ENCODE peak calls at places on chromosomes 4 and X, in seven cellular contexts. One of them, this sample, is unnamed.

GRCh38 chr4:22047793-22048192 is 99.2 kb upstream of the KCNIP4 start:
- DNase-seq in T1000: no peak
- DNase-seq in NCI-H1105: no peak
- DNase-seq in T-cell: no peak
- DNase-seq in activated CD8-positive, alpha-beta memory T cell treated with anti-CD3 and anti-CD28 coated beads for 1 hour: no peak
- DNase-seq in head of caudate nucleus: no peak
- DNase-seq in nucleus accumbens: no peak
- DNase-seq in this sample: no peak

GRCh38 chr4:66691101-66691500 is 854.2 kb downstream of the CENPC start:
- DNase-seq in T1000: no peak
- DNase-seq in head of caudate nucleus: no peak
- DNase-seq in nucleus accumbens: no peak
- DNase-seq in NCI-H1105: no peak
- DNase-seq in activated CD8-positive, alpha-beta memory T cell treated with anti-CD3 and anti-CD28 coated beads for 1 hour: no peak
- DNase-seq in T-cell: no peak
- DNase-seq in this sample: no peak

GRCh38 chr4:140174535-140174934 is 20.6 kb upstream of the MAML3 start:
- DNase-seq in T-cell: no peak
- DNase-seq in head of caudate nucleus: no peak
- DNase-seq in T1000: no peak
- DNase-seq in nucleus accumbens: no peak
- DNase-seq in NCI-H1105: no peak
- DNase-seq in activated CD8-positive, alpha-beta memory T cell treated with anti-CD3 and anti-CD28 coated beads for 1 hour: no peak
- DNase-seq in this sample: no peak

GRCh38 chr4:84814100-84814750 is 152.3 kb downstream of the WDFY3 start:
- DNase-seq in head of caudate nucleus: no peak
- DNase-seq in NCI-H1105: no peak
- DNase-seq in activated CD8-positive, alpha-beta memory T cell treated with anti-CD3 and anti-CD28 coated beads for 1 hour: no peak
- DNase-seq in T-cell: no peak
- DNase-seq in nucleus accumbens: no peak
- DNase-seq in T1000: no peak
- DNase-seq in this sample: no peak

GRCh38 chr4:128868758-128869157 is 59.3 kb downstream of the JADE1 start:
- DNase-seq in nucleus accumbens: no peak
- DNase-seq in T-cell: no peak
- DNase-seq in activated CD8-positive, alpha-beta memory T cell treated with anti-CD3 and anti-CD28 coated beads for 1 hour: no peak
- DNase-seq in T1000: no peak
- DNase-seq in head of caudate nucleus: no peak
- DNase-seq in NCI-H1105: no peak
- DNase-seq in this sample: no peak

GRCh38 chr4:114860791-114861190 is 252.6 kb downstream of the NDST4 start:
- DNase-seq in nucleus accumbens: no peak
- DNase-seq in activated CD8-positive, alpha-beta memory T cell treated with anti-CD3 and anti-CD28 coated beads for 1 hour: no peak
- DNase-seq in T-cell: no peak
- DNase-seq in T1000: no peak
- DNase-seq in head of caudate nucleus: no peak
- DNase-seq in NCI-H1105: no peak
- DNase-seq in this sample: no peak

GRCh38 chrX:413322-414201 is 26.9 kb upstream of the PPP2R3B start:
- DNase-seq in head of caudate nucleus: no peak
- DNase-seq in nucleus accumbens: no peak
- DNase-seq in T-cell: no peak
- DNase-seq in T1000: peak; percentile 15
- DNase-seq in activated CD8-positive, alpha-beta memory T cell treated with anti-CD3 and anti-CD28 coated beads for 1 hour: no peak
- DNase-seq in NCI-H1105: no peak
- DNase-seq in this sample: no peak

GRCh38 chrX:107629533-107629909 is 1.2 kb downstream of the PRPS1 start:
- DNase-seq in nucleus accumbens: no peak
- DNase-seq in NCI-H1105: no peak
- DNase-seq in T1000: no peak
- DNase-seq in head of caudate nucleus: no peak
- DNase-seq in T-cell: no peak
- DNase-seq in activated CD8-positive, alpha-beta memory T cell treated with anti-CD3 and anti-CD28 coated beads for 1 hour: no peak
- DNase-seq in this sample: peak; percentile 20

GRCh38 chr4:138405439-138405838 is 163.3 kb upstream of the SLC7A11 start:
- DNase-seq in nucleus accumbens: no peak
- DNase-seq in activated CD8-positive, alpha-beta memory T cell treated with anti-CD3 and anti-CD28 coated beads for 1 hour: no peak
- DNase-seq in T-cell: no peak
- DNase-seq in NCI-H1105: no peak
- DNase-seq in head of caudate nucleus: no peak
- DNase-seq in T1000: no peak
- DNase-seq in this sample: no peak

GRCh38 chrX:65910899-65911298 is 129.0 kb downstream of the VSIG4 start:
- DNase-seq in nucleus accumbens: no peak
- DNase-seq in T-cell: no peak
- DNase-seq in NCI-H1105: no peak
- DNase-seq in activated CD8-positive, alpha-beta memory T cell treated with anti-CD3 and anti-CD28 coated beads for 1 hour: no peak
- DNase-seq in head of caudate nucleus: no peak
- DNase-seq in T1000: no peak
- DNase-seq in this sample: no peak

GRCh38 chr4:167622481-167623240 is 388.4 kb upstream of the SPOCK3 start:
- DNase-seq in NCI-H1105: no peak
- DNase-seq in activated CD8-positive, alpha-beta memory T cell treated with anti-CD3 and anti-CD28 coated beads for 1 hour: no peak
- DNase-seq in nucleus accumbens: peak; percentile 13
- DNase-seq in T1000: no peak
- DNase-seq in T-cell: no peak
- DNase-seq in head of caudate nucleus: peak; percentile 66
- DNase-seq in this sample: peak; percentile 77